ENCODE peak calls at places on chromosomes 12 and 14, in seven cellular contexts. S, T, M, Z, G, U and X are unnamed samples.

GRCh38 chr14:83347874-83348273 is 1814.2 kb upstream of the SEL1L start:
- DNase-seq in M (no peak), Z (no peak), G (no peak), T (no peak), U (no peak), S (no peak), X (no peak)

GRCh38 chr14:78355109-78355508 is 184.9 kb downstream of the NRXN3 start:
- DNase-seq in Z (no peak), S (no peak), M (no peak), G (no peak), T (no peak), U (no peak), X (no peak)

GRCh38 chr12:120962487-120963054 is 15.8 kb upstream of the HNF1A start:
- DNase-seq in G (no peak), Z (no peak), U (no peak), S (no peak), M (no peak), T (no peak), X (no peak)

GRCh38 chr14:75299064-75299463 is 20.4 kb downstream of the FOS start:
- DNase-seq in M (no peak), T (no peak), U (no peak), G (no peak), Z (peak), S (peak), X (no peak)

GRCh38 chr14:100115726-100116125 is 43.7 kb downstream of the DEGS2 start:
- DNase-seq in U (no peak), Z (no peak), M (no peak), G (no peak), T (no peak), S (no peak), X (no peak)

GRCh38 chr12:79637093-79637492 is 53.7 kb downstream of the PAWR start:
- DNase-seq in T (no peak), S (no peak), U (no peak), M (no peak), G (no peak), Z (no peak), X (no peak)

GRCh38 chr12:23139026-23139425 is 514.1 kb downstream of the ETNK1 start:
- DNase-seq in S (no peak), G (no peak), M (no peak), Z (no peak), U (no peak), T (no peak), X (no peak)

GRCh38 chr12:69108024-69108423 is 131.3 kb upstream of the CPSF6 start:
- DNase-seq in G (no peak), U (no peak), T (no peak), Z (peak), M (no peak), S (no peak), X (no peak)

GRCh38 chr14:72738181-72738611 is 155.7 kb downstream of the DPF3 start:
- DNase-seq in S (no peak), G (no peak), U (no peak), Z (peak), T (no peak), M (no peak), X (no peak)

GRCh38 chr14:100285021-100285912 is 21.0 kb downstream of the SLC25A29 start:
- DNase-seq in M (peak), T (no peak), G (peak), U (peak), S (peak), Z (peak), X (peak)

GRCh38 chr12:92105676-92106075 is 40.0 kb downstream of the BTG1 start:
- DNase-seq in G (no peak), M (no peak), U (no peak), S (peak), Z (no peak), T (no peak), X (no peak)